ENCODE peak calls at places on chromosomes 1 and 21, in ten cellular contexts. One of them, this sample, is unnamed.
A peak's percentile ranks its signal among the peaks of the same experiment; 100 is the strongest.

GRCh38 chr1:6099297-6099696 is 53.6 kb downstream of the KCNAB2 start:
- DNase-seq in HL-60: no peak
- DNase-seq in astrocyte: no peak
- DNase-seq in kidney epithelial cell: no peak
- DNase-seq in nephron progenitor cell: peak; percentile 1
- DNase-seq in GM13976: no peak
- DNase-seq in B cell: no peak
- DNase-seq in heart left ventricle: no peak
- DNase-seq in CD8-positive, alpha-beta T cell: no peak
- DNase-seq in astrocyte of the spinal cord: no peak
- DNase-seq in this sample: no peak

GRCh38 chr1:30895942-30896660 is 12.5 kb downstream of the SDC3 start:
- DNase-seq in HL-60: no peak
- DNase-seq in astrocyte: no peak
- DNase-seq in kidney epithelial cell: no peak
- DNase-seq in nephron progenitor cell: no peak
- DNase-seq in GM13976: no peak
- DNase-seq in B cell: no peak
- DNase-seq in heart left ventricle: no peak
- DNase-seq in CD8-positive, alpha-beta T cell: no peak
- DNase-seq in astrocyte of the spinal cord: no peak
- DNase-seq in this sample: no peak

GRCh38 chr21:21063828-21064227 is 65.6 kb downstream of the NCAM2 start:
- DNase-seq in HL-60: no peak
- DNase-seq in astrocyte: no peak
- DNase-seq in kidney epithelial cell: no peak
- DNase-seq in nephron progenitor cell: no peak
- DNase-seq in GM13976: no peak
- DNase-seq in B cell: no peak
- DNase-seq in heart left ventricle: no peak
- DNase-seq in CD8-positive, alpha-beta T cell: no peak
- DNase-seq in astrocyte of the spinal cord: no peak
- DNase-seq in this sample: no peak

GRCh38 chr1:89269277-89269676 is 3.4 kb downstream of the GBP5 start:
- DNase-seq in HL-60: no peak
- DNase-seq in astrocyte: no peak
- DNase-seq in kidney epithelial cell: no peak
- DNase-seq in nephron progenitor cell: no peak
- DNase-seq in GM13976: no peak
- DNase-seq in B cell: no peak
- DNase-seq in heart left ventricle: no peak
- DNase-seq in CD8-positive, alpha-beta T cell: no peak
- DNase-seq in astrocyte of the spinal cord: no peak
- DNase-seq in this sample: no peak

GRCh38 chr21:41548781-41549180 is 40.8 kb upstream of the TMPRSS2 start:
- DNase-seq in HL-60: no peak
- DNase-seq in astrocyte: no peak
- DNase-seq in kidney epithelial cell: no peak
- DNase-seq in nephron progenitor cell: no peak
- DNase-seq in GM13976: no peak
- DNase-seq in B cell: no peak
- DNase-seq in heart left ventricle: no peak
- DNase-seq in CD8-positive, alpha-beta T cell: no peak
- DNase-seq in astrocyte of the spinal cord: no peak
- DNase-seq in this sample: no peak

GRCh38 chr1:9905010-9905409 is 5.1 kb downstream of the CTNNBIP1 start:
- DNase-seq in HL-60: no peak
- DNase-seq in astrocyte: peak; percentile 68
- DNase-seq in kidney epithelial cell: no peak
- DNase-seq in nephron progenitor cell: no peak
- DNase-seq in GM13976: no peak
- DNase-seq in B cell: no peak
- DNase-seq in heart left ventricle: no peak
- DNase-seq in CD8-positive, alpha-beta T cell: no peak
- DNase-seq in astrocyte of the spinal cord: peak; percentile 69
- DNase-seq in this sample: no peak

GRCh38 chr1:225962440-225962975 is 21.5 kb upstream of the LEFTY2 start:
- DNase-seq in HL-60: no peak
- DNase-seq in astrocyte: no peak
- DNase-seq in kidney epithelial cell: no peak
- DNase-seq in nephron progenitor cell: peak; percentile 84
- DNase-seq in GM13976: peak; percentile 86
- DNase-seq in B cell: peak; percentile 61
- DNase-seq in heart left ventricle: no peak
- DNase-seq in CD8-positive, alpha-beta T cell: peak; percentile 43
- DNase-seq in astrocyte of the spinal cord: no peak
- DNase-seq in this sample: no peak

GRCh38 chr1:154550657-154551056 is 7.8 kb downstream of the UBE2Q1 start:
- DNase-seq in HL-60: no peak
- DNase-seq in astrocyte: no peak
- DNase-seq in kidney epithelial cell: no peak
- DNase-seq in nephron progenitor cell: no peak
- DNase-seq in GM13976: no peak
- DNase-seq in B cell: no peak
- DNase-seq in heart left ventricle: no peak
- DNase-seq in CD8-positive, alpha-beta T cell: no peak
- DNase-seq in astrocyte of the spinal cord: no peak
- DNase-seq in this sample: no peak

GRCh38 chr1:182051938-182052337 is 9.6 kb downstream of the ZNF648 start:
- DNase-seq in HL-60: no peak
- DNase-seq in astrocyte: no peak
- DNase-seq in kidney epithelial cell: no peak
- DNase-seq in nephron progenitor cell: no peak
- DNase-seq in GM13976: no peak
- DNase-seq in B cell: no peak
- DNase-seq in heart left ventricle: no peak
- DNase-seq in CD8-positive, alpha-beta T cell: no peak
- DNase-seq in astrocyte of the spinal cord: no peak
- DNase-seq in this sample: no peak

GRCh38 chr1:182059936-182060335 is 1.6 kb downstream of the ZNF648 start:
- DNase-seq in HL-60: no peak
- DNase-seq in astrocyte: no peak
- DNase-seq in kidney epithelial cell: no peak
- DNase-seq in nephron progenitor cell: no peak
- DNase-seq in GM13976: no peak
- DNase-seq in B cell: no peak
- DNase-seq in heart left ventricle: no peak
- DNase-seq in CD8-positive, alpha-beta T cell: no peak
- DNase-seq in astrocyte of the spinal cord: no peak
- DNase-seq in this sample: no peak

GRCh38 chr1:182050481-182051438 is 10.8 kb downstream of the ZNF648 start:
- DNase-seq in HL-60: no peak
- DNase-seq in astrocyte: no peak
- DNase-seq in kidney epithelial cell: no peak
- DNase-seq in nephron progenitor cell: no peak
- DNase-seq in GM13976: no peak
- DNase-seq in B cell: no peak
- DNase-seq in heart left ventricle: no peak
- DNase-seq in CD8-positive, alpha-beta T cell: no peak
- DNase-seq in astrocyte of the spinal cord: no peak
- DNase-seq in this sample: no peak

GRCh38 chr1:182056596-182057366 is 4.7 kb downstream of the ZNF648 start:
- DNase-seq in HL-60: no peak
- DNase-seq in astrocyte: no peak
- DNase-seq in kidney epithelial cell: no peak
- DNase-seq in nephron progenitor cell: no peak
- DNase-seq in GM13976: no peak
- DNase-seq in B cell: no peak
- DNase-seq in heart left ventricle: no peak
- DNase-seq in CD8-positive, alpha-beta T cell: no peak
- DNase-seq in astrocyte of the spinal cord: no peak
- DNase-seq in this sample: no peak

DNA sequence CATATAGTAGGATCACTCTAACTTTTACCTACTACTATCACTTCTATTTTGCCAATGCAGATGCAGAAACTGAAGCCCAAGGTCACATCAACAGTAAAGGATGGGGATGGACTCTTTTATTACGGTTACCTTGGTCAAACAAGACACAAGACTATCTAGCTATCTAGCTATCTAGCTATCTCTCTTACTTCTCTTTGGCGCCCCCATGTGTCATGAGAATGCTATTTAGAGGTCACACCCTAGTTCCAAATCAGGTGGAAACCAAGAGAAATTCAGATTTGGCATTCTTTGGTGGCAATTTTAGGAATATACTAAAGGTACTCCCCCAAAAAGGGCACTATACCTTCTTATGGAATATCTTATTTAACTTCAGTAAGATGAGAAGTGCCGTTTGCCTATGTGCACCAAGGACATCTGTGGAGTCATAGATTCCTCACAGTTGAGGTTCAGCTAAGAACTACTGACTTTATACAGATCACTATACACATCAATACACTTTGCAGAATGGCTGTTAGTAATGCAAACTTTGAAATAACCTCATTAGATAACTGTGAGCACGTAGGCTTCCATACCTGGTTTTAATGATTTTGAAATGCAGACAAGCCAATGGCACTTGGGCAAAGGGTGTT is 6.7 kb downstream of the ZNF648 start:
- DNase-seq in HL-60: no peak
- DNase-seq in astrocyte: no peak
- DNase-seq in kidney epithelial cell: no peak
- DNase-seq in nephron progenitor cell: peak; percentile 65
- DNase-seq in GM13976: peak; percentile 65
- DNase-seq in B cell: peak; percentile 48
- DNase-seq in heart left ventricle: no peak
- DNase-seq in CD8-positive, alpha-beta T cell: peak; percentile 44
- DNase-seq in astrocyte of the spinal cord: peak; percentile 26
- DNase-seq in this sample: peak; percentile 48
- TF ChIP-seq CTCF in HL-60: peak; percentile 73
- TF ChIP-seq CTCF in astrocyte: peak; percentile 15
- TF ChIP-seq CTCF in kidney epithelial cell: peak; percentile 52
- TF ChIP-seq CTCF in nephron progenitor cell: peak; percentile 63
- TF ChIP-seq CTCF in GM13976: peak; percentile 65
- TF ChIP-seq CTCF in B cell: peak; percentile 80
- TF ChIP-seq CTCF in heart left ventricle: peak; percentile 36
- TF ChIP-seq CTCF in CD8-positive, alpha-beta T cell: peak; percentile 63
- TF ChIP-seq CTCF in astrocyte of the spinal cord: peak; percentile 45
- TF ChIP-seq CTCF in this sample: no peak

GRCh38 chr1:192807968-192808587 is 761 bp upstream of the RGS2 start:
- DNase-seq in HL-60: no peak
- DNase-seq in astrocyte: peak; percentile 68
- DNase-seq in kidney epithelial cell: no peak
- DNase-seq in nephron progenitor cell: no peak
- DNase-seq in GM13976: no peak
- DNase-seq in B cell: no peak
- DNase-seq in heart left ventricle: no peak
- DNase-seq in CD8-positive, alpha-beta T cell: peak; percentile 9
- DNase-seq in astrocyte of the spinal cord: peak; percentile 73
- DNase-seq in this sample: no peak

GRCh38 chr1:192807221-192807967 is 1.4 kb upstream of the RGS2 start:
- DNase-seq in HL-60: no peak
- DNase-seq in astrocyte: peak; percentile 68
- DNase-seq in kidney epithelial cell: no peak
- DNase-seq in nephron progenitor cell: no peak
- DNase-seq in GM13976: peak; percentile 35
- DNase-seq in B cell: no peak
- DNase-seq in heart left ventricle: no peak
- DNase-seq in CD8-positive, alpha-beta T cell: no peak
- DNase-seq in astrocyte of the spinal cord: peak; percentile 55
- DNase-seq in this sample: no peak

GRCh38 chr1:192810253-192810880 is 1.5 kb downstream of the RGS2 start:
- DNase-seq in HL-60: peak; percentile 43
- DNase-seq in astrocyte: peak; percentile 51
- DNase-seq in kidney epithelial cell: no peak
- DNase-seq in nephron progenitor cell: peak; percentile 7
- DNase-seq in GM13976: no peak
- DNase-seq in B cell: peak; percentile 62
- DNase-seq in heart left ventricle: no peak
- DNase-seq in CD8-positive, alpha-beta T cell: no peak
- DNase-seq in astrocyte of the spinal cord: no peak
- DNase-seq in this sample: no peak

GRCh38 chr1:192809286-192810252 is 730 bp downstream of the RGS2 start:
- DNase-seq in HL-60: peak; percentile 26
- DNase-seq in astrocyte: peak; percentile 49
- DNase-seq in kidney epithelial cell: no peak
- DNase-seq in nephron progenitor cell: no peak
- DNase-seq in GM13976: no peak
- DNase-seq in B cell: peak; percentile 47
- DNase-seq in heart left ventricle: peak; percentile 35
- DNase-seq in CD8-positive, alpha-beta T cell: peak; percentile 20
- DNase-seq in astrocyte of the spinal cord: peak; percentile 69
- DNase-seq in this sample: no peak

GRCh38 chr1:192808588-192809285 is at the start of gene RGS2:
- DNase-seq in HL-60: peak; percentile 54
- DNase-seq in astrocyte: peak; percentile 88
- DNase-seq in kidney epithelial cell: peak; percentile 52
- DNase-seq in nephron progenitor cell: peak; percentile 92
- DNase-seq in GM13976: peak; percentile 92
- DNase-seq in B cell: peak; percentile 93
- DNase-seq in heart left ventricle: peak; percentile 95
- DNase-seq in CD8-positive, alpha-beta T cell: peak; percentile 83
- DNase-seq in astrocyte of the spinal cord: peak; percentile 96
- DNase-seq in this sample: peak; percentile 83
- TF ChIP-seq CTCF in HL-60: no peak
- TF ChIP-seq CTCF in astrocyte: no peak
- TF ChIP-seq CTCF in kidney epithelial cell: no peak
- TF ChIP-seq CTCF in nephron progenitor cell: no peak
- TF ChIP-seq CTCF in GM13976: no peak
- TF ChIP-seq CTCF in B cell: no peak
- TF ChIP-seq CTCF in heart left ventricle: no peak
- TF ChIP-seq CTCF in CD8-positive, alpha-beta T cell: no peak
- TF ChIP-seq CTCF in astrocyte of the spinal cord: peak; percentile 21
- TF ChIP-seq CTCF in this sample: no peak

DNA sequence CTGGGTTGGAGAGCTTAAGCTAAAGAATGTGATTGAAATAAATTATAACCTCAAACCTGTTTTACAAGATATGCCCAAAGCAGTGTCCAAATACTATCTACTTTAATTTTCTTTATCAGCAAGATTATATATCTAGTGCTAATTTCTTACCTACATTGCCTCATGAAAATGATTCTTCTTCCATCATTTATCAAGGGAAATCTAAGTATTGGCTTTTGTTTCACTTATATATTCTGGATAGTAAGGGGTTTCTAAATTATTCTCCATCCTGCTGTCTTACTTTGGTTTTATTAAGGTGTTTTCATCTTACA is 81.2 kb downstream of the PHTF1 start:
- DNase-seq in HL-60: no peak
- DNase-seq in astrocyte: no peak
- DNase-seq in kidney epithelial cell: no peak
- DNase-seq in nephron progenitor cell: no peak
- DNase-seq in GM13976: no peak
- DNase-seq in B cell: no peak
- DNase-seq in heart left ventricle: no peak
- DNase-seq in CD8-positive, alpha-beta T cell: no peak
- DNase-seq in astrocyte of the spinal cord: no peak
- DNase-seq in this sample: no peak
- TF ChIP-seq CTCF in HL-60: no peak
- TF ChIP-seq CTCF in astrocyte: no peak
- TF ChIP-seq CTCF in kidney epithelial cell: no peak
- TF ChIP-seq CTCF in nephron progenitor cell: peak; percentile 8
- TF ChIP-seq CTCF in GM13976: no peak
- TF ChIP-seq CTCF in B cell: peak; percentile 28
- TF ChIP-seq CTCF in heart left ventricle: no peak
- TF ChIP-seq CTCF in CD8-positive, alpha-beta T cell: peak; percentile 39
- TF ChIP-seq CTCF in astrocyte of the spinal cord: no peak
- TF ChIP-seq CTCF in this sample: no peak

DNA sequence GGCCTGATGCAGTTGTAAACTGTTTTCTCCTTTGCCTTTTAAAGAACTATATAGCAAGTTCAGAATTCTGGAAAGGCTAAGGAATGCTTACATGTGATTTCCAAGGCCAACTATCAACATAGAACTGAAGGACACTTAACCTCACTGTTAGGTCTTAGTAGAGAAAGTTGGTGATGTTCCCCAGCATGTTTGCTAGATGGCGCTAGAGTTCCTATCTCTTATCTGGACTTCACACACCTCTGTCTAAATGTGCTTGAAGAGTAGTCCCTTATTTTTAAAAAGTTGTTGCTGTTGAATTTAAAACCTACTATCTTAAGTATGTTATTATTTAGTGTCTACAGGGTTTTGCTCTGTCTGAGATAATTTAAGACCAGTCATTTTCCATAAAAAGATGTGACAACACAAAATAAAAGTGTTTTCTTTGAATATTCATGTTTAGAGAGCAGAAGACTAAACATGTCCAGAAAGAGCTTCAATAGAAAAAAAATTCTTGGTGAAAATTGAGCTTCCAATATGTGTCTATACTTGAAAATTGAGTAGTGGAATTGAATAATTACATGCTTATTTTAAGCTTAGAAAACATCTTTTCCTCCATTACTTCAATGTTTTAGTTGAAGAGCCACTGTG is 237.3 kb downstream of the S1PR1 start:
- DNase-seq in HL-60: peak; percentile 11
- DNase-seq in astrocyte: no peak
- DNase-seq in kidney epithelial cell: no peak
- DNase-seq in nephron progenitor cell: no peak
- DNase-seq in GM13976: peak; percentile 3
- DNase-seq in B cell: no peak
- DNase-seq in heart left ventricle: no peak
- DNase-seq in CD8-positive, alpha-beta T cell: no peak
- DNase-seq in astrocyte of the spinal cord: no peak
- DNase-seq in this sample: no peak
- TF ChIP-seq CTCF in HL-60: peak; percentile 64
- TF ChIP-seq CTCF in astrocyte: no peak
- TF ChIP-seq CTCF in kidney epithelial cell: peak; percentile 62
- TF ChIP-seq CTCF in nephron progenitor cell: peak; percentile 54
- TF ChIP-seq CTCF in GM13976: no peak
- TF ChIP-seq CTCF in B cell: peak; percentile 28
- TF ChIP-seq CTCF in heart left ventricle: no peak
- TF ChIP-seq CTCF in CD8-positive, alpha-beta T cell: no peak
- TF ChIP-seq CTCF in astrocyte of the spinal cord: peak; percentile 30
- TF ChIP-seq CTCF in this sample: no peak